ENCODE peak calls at places on chromosome 20, in five cellular contexts. A is K562, D is HepG2, Q is SK-N-SH, K is GM12878. U is an unnamed sample.

GRCh38 chr20:46520976-46521579 is 7.7 kb upstream of the ZNF334 start:
- DNase-seq in A (peak), D (peak), Q (peak), K (peak), U (peak)

GRCh38 chr20:50634191-50634590 is 57.2 kb downstream of the RIPOR3 start:
- DNase-seq in A (no peak), D (no peak), Q (no peak), K (no peak), U (no peak)

GRCh38 chr20:38196592-38196991 is 31.5 kb upstream of the TGM2 start:
- DNase-seq in A (peak), D (no peak), Q (no peak), K (no peak), U (no peak)

GRCh38 chr20:52145587-52145986 is 46.0 kb downstream of the ZFP64 start:
- DNase-seq in A (no peak), D (no peak), Q (no peak), K (no peak), U (no peak)

GRCh38 chr20:15122613-15123012 is 785.2 kb upstream of the FLRT3 start:
- DNase-seq in A (no peak), D (no peak), Q (no peak), K (no peak), U (no peak)

GRCh38 chr20:45892828-45893500 is 1.8 kb downstream of the CTSA start:
- DNase-seq in A (no peak), D (no peak), Q (no peak), K (no peak), U (no peak)

GRCh38 chr20:63738687-63739128 is 868 bp upstream of the SLC2A4RG start:
- DNase-seq in A (peak), D (peak), Q (peak), K (no peak), U (no peak)

GRCh38 chr20:21622097-21622496 is 83.4 kb upstream of the PAX1 start:
- DNase-seq in A (no peak), D (no peak), Q (no peak), K (no peak), U (no peak)

GRCh38 chr20:47741669-47742345 is 43.5 kb downstream of the SULF2 start:
- DNase-seq in A (no peak), D (peak), Q (no peak), K (no peak), U (no peak)

GRCh38 chr20:8535403-8536003 is 403.4 kb downstream of the PLCB1 start:
- DNase-seq in A (no peak), D (peak), Q (peak), K (no peak), U (no peak)

GRCh38 chr20:47061549-47061948 is 166.9 kb downstream of the EYA2 start:
- DNase-seq in A (no peak), D (no peak), Q (no peak), K (no peak), U (no peak)

GRCh38 chr20:50587291-50587961 is 77.2 kb downstream of the PTPN1 start:
- DNase-seq in A (no peak), D (no peak), Q (no peak), K (no peak), U (no peak)

GRCh38 chr20:45867811-45868176 is 10.4 kb downstream of the ZSWIM3 start:
- DNase-seq in A (no peak), D (no peak), Q (no peak), K (no peak), U (no peak)

GRCh38 chr20:13493143-13493542 is 145.6 kb downstream of the TASP1 start:
- DNase-seq in A (no peak), D (no peak), Q (no peak), K (no peak), U (no peak)

GRCh38 chr20:24840121-24840713 is 108.9 kb upstream of the CST7 start:
- DNase-seq in A (no peak), D (no peak), Q (no peak), K (peak), U (no peak)

GRCh38 chr20:23366384-23366783 is 4.4 kb downstream of the GZF1 start:
- DNase-seq in A (no peak), D (no peak), Q (no peak), K (no peak), U (no peak)

GRCh38 chr20:16863315-16863714 is 115.2 kb downstream of the OTOR start:
- DNase-seq in A (no peak), D (no peak), Q (no peak), K (no peak), U (no peak)

DNA sequence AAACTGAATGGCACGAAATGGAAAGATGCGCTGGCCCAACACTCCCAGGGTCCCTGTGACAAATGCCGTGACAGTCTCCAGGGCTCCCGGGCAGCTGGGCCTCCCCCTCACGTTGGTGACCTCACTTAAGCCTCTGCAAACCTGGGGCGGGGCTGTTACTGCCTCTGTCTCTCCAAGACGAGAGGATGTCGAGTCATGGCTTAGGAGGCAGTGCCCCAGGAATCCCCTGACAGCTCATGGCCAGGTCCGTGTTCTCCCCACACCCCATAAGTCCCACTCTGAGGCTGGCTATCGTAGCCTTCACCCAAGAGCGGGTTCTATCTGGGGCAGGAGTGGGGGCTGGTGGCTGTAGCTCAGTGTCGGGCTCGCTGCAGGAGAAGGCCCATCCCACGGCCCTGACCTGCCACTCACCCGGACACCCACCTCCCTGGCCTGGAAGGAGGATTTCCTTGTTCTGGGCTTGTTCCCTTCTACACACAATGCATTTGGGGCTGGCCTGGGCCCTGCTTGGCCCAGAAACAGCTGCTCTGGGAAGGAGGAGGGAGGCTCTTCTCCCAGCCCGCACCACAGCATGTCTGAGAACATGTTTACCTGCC is 5.6 kb upstream of the RPS21 start:
- DNase-seq in A (no peak), D (no peak), Q (no peak), K (no peak), U (no peak)
- TF ChIP-seq ZBTB33 in A (no peak), D (no peak), Q (no peak), K (no peak), U (no peak)

DNA sequence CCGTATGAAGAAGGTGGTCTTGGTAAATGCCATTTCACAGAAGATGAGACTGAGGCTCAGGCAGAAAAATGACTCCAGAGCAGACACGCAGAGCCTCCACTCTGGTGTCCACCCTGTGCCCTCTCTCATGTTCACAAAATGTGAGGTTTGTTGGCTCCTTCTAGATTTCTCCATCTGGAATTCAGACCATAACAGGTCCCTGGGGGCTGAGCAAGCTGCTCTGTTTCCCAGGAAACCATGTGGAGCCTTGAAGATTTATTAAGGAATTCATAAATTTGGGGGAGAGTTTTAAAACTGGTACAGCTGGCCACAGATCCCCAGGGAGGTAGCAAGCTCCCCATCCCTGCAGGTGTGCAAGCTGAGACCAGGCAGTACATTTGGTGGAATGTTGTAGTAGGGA is 38.8 kb upstream of the SIRPA start:
- DNase-seq in A (no peak), D (no peak), Q (no peak), K (no peak), U (no peak)
- TF ChIP-seq ZBTB33 in A (no peak), D (no peak), Q (no peak), K (no peak), U (no peak)

DNA sequence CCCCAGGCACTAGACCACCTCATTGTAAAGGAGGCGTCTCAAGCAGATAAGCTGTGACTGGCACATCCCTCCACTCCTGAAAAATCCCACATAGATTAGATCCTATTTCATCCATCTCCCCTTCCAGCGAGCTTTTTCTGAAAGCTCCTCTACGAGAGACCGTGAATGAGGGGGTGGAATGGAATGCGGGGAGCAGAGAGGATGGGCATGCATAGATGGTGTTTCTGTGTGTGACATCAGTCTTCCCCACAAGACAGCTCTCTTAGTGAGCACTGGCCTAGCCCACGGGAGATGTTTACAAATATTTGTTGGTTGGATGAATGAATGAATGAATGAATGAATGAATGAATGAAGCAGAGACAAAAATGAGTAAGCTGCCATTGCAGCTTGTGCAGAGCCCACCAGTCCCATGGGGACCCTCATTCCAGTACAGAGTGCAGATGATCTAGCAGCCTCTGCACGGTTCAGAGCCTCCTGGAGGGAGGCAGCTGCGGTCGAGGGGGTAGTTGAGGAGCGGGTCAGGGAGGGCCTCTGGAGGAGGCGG is 98.4 kb downstream of the DLGAP4 start:
- DNase-seq in A (no peak), D (no peak), Q (no peak), K (no peak), U (no peak)
- TF ChIP-seq ZBTB33 in A (no peak), D (no peak), Q (no peak), K (no peak), U (no peak)

GRCh38 chr20:370151-370600 is 10.4 kb upstream of the TRIB3 start:
- DNase-seq in A (no peak), D (peak), Q (no peak), K (no peak), U (no peak)

GRCh38 chr20:373171-373890 is 7.2 kb upstream of the TRIB3 start:
- DNase-seq in A (peak), D (peak), Q (peak), K (no peak), U (peak)

GRCh38 chr20:370977-371754 is 9.4 kb upstream of the TRIB3 start:
- DNase-seq in A (peak), D (peak), Q (no peak), K (no peak), U (no peak)

GRCh38 chr20:368915-369314 is 11.6 kb upstream of the TRIB3 start:
- DNase-seq in A (no peak), D (no peak), Q (no peak), K (no peak), U (no peak)

DNA sequence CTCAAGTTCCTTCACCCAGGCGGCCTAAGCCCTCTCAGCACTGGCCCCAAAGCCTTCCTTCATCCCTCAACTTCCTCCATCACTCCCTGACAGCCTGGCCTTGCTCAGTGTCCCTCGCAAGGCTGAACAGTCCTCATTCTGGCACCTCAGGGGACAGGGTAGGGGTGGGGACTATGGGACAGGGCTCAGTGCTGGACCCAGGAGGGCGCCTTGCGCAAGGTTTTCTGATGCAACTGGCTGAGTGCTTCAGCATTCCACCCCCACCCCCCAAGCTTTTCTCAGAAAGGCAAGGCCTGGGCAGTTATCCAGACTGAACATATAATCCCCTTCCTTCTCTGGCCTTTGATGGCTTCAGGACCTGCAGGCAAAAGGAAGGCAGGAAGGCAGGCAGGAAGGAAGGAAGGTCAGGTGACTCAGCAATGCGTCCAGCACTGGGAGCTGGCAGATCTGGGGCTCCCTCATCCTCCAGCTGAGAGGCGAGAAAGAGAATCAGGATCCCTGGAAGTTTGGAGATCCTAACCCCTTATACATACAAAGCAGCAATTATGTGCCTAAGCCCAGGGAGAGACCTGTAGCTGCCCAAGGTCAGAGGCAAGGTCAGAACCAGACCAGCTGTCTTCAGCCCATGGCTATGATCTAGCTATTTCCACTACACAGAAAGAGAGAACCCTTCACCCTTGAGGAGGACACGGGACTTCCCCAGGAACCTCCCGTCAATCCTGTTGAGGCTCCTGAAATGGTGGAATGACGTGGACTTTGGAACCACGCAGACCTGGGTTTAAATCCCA is 8.6 kb upstream of the TRIB3 start:
- DNase-seq in A (peak), D (peak), Q (no peak), K (no peak), U (peak)
- TF ChIP-seq ZBTB33 in A (peak), D (peak), Q (no peak), K (no peak), U (peak)

GRCh38 chr20:42346771-42347170 is 728.6 kb upstream of the CHD6 start:
- DNase-seq in A (no peak), D (no peak), Q (no peak), K (no peak), U (no peak)
- TF ChIP-seq ZBTB33 in A (no peak), D (no peak), Q (no peak), K (no peak), U (no peak)

GRCh38 chr20:34165246-34165645 is 53.2 kb upstream of the EIF2S2 start:
- DNase-seq in A (no peak), D (no peak), Q (no peak), K (no peak), U (no peak)

GRCh38 chr20:34164569-34164968 is 52.5 kb upstream of the EIF2S2 start:
- DNase-seq in A (no peak), D (no peak), Q (no peak), K (no peak), U (no peak)

DNA sequence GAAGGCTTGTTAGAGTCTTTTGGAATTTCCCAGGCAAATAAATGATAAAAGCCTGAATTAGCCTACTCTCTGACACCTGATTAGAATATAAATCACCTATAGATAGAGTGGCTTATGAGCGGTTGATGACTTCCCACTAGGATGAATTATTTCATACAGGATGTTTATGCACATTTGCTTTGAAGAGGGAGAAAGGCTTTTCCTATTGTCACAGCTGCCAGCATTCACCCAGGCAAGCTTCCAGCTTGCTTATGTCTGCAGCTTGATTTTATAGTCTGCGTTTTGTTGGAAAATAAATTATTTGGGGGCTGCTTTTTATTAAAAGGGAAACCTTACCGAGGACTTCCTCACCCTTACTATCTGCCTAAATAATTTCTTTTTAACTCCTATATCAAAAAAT is 51.3 kb upstream of the EIF2S2 start:
- DNase-seq in A (no peak), D (no peak), Q (no peak), K (no peak), U (no peak)
- TF ChIP-seq ZBTB33 in A (no peak), D (no peak), Q (no peak), K (no peak), U (no peak)

DNA sequence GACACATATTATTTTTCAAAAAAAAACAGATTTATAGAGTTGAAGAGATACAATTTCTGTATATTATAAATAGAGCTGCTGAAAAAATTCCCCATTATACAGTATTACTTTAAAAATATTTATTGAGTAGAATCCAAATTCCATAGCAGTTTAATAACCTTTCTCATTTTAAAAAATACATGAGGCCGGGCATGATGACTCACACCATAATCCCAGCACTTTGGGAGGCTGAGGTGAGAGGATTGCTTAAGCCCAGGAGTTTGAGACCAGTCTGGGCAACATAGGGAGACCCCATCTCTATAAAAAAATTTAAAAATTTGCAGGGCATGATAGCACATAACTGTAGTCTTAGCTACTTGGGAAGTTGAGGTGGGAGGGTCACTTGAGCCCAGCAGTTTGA is 13.0 kb downstream of the ATRN start:
- DNase-seq in A (no peak), D (no peak), Q (no peak), K (no peak), U (no peak)
- TF ChIP-seq ZBTB33 in A (no peak), D (no peak), Q (no peak), K (no peak), U (no peak)

GRCh38 chr20:53227523-53227922 is 255.4 kb downstream of the TSHZ2 start:
- DNase-seq in A (no peak), D (no peak), Q (peak), K (no peak), U (no peak)
- TF ChIP-seq ZBTB33 in A (no peak), D (no peak), Q (no peak), K (no peak), U (no peak)